ENCODE peak calls at places on chromosome 7, in four cellular contexts. P is A549, J is HL-60, S is HCT116. T is an unnamed sample.

GRCh38 chr7:23852135-23852534 is 142.1 kb downstream of the STK31 start:
- DNase-seq in P (no peak), J (no peak), S (no peak), T (no peak)

GRCh38 chr7:85927226-85927625 is 716.5 kb upstream of the GRM3 start:
- DNase-seq in P (no peak), J (no peak), S (no peak), T (no peak)

GRCh38 chr7:140416560-140416959 is 12.7 kb downstream of the RAB19 start:
- DNase-seq in P (no peak), J (no peak), S (no peak), T (no peak)

GRCh38 chr7:24926623-24927539 is 53.1 kb downstream of the OSBPL3 start:
- DNase-seq in P (no peak), J (no peak), S (no peak), T (no peak)

GRCh38 chr7:66206116-66206908 is 1.2 kb downstream of the TPST1 start:
- DNase-seq in P (no peak), J (no peak), S (no peak), T (no peak)

GRCh38 chr7:109456116-109456515 is 886.4 kb downstream of the DNAJB9 start:
- DNase-seq in P (no peak), J (no peak), S (no peak), T (no peak)

GRCh38 chr7:103344453-103345149 is at the start of gene DNAJC2:
- DNase-seq in P (peak; percentile 91), J (peak; percentile 92), S (peak; percentile 90), T (peak; percentile 91)

GRCh38 chr7:129499915-129500463 is 2.3 kb upstream of the SMKR1 start:
- DNase-seq in P (no peak), J (no peak), S (no peak), T (no peak)

GRCh38 chr7:152760384-152761115 is 998 bp downstream of the ACTR3B start:
- DNase-seq in P (no peak), J (peak; percentile 19), S (no peak), T (no peak)

GRCh38 chr7:47067215-47067614 is 514.7 kb downstream of the TNS3 start:
- DNase-seq in P (no peak), J (no peak), S (no peak), T (no peak)

GRCh38 chr7:158263964-158264748 is 323.5 kb downstream of the PTPRN2 start:
- DNase-seq in P (no peak), J (no peak), S (no peak), T (no peak)

GRCh38 chr7:79287976-79288375 is 165.5 kb downstream of the MAGI2 start:
- DNase-seq in P (no peak), J (no peak), S (no peak), T (no peak)

GRCh38 chr7:95427914-95428516 is 6.8 kb downstream of the PON2 start:
- DNase-seq in P (no peak), J (no peak), S (no peak), T (no peak)

GRCh38 chr7:29281782-29282541 is 87.4 kb downstream of the CHN2 start:
- DNase-seq in P (no peak), J (no peak), S (no peak), T (no peak)
- TF ChIP-seq REST in P (no peak), J (no peak), S (no peak), T (no peak)

GRCh38 chr7:71652551-71652950 is 520.6 kb downstream of the GALNT17 start:
- DNase-seq in P (no peak), J (no peak), S (no peak), T (no peak)
- TF ChIP-seq REST in P (no peak), J (no peak), S (no peak), T (no peak)

DNA sequence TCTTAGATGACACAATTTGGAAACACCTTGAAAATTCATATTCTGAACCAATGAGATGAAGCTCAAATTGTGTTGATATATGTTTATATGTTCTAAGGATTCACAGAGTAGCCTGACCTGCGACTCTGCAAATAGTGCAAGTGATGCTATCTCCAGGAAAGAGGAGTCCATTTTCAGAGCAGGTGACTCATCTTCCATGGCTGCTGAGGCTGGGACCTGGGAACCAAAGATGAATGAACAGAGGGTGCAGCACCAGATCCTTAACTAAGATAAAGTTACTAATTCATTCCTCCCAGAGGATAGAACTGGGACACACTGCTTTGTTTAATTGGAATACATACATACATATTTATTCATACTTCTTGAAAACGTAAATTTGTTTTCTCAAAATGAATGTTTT is 240.6 kb upstream of the SEMA3C start:
- DNase-seq in P (peak; percentile 38), J (no peak), S (peak; percentile 13), T (no peak)
- TF ChIP-seq REST in P (no peak), J (no peak), S (no peak), T (no peak)

DNA sequence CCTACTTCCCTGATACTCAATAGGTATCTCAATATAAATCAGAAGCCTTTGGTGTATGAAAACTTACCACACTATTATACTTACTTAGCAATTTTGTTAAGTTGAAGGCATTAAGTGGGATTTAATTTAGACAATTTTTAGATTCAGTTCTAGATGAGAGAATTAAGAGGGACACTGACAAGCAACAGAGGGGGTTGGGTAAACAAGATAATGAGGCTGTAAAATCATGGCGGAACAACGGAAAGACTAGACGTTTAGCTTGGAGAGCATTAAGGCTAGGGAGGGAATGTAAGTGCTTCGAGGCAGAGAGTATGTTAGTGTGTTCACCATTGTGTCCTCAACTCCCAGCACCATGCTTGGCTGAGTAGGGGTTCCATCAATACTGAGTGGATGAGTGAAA is 71.3 kb downstream of the DENND11 start:
- DNase-seq in P (no peak), J (no peak), S (no peak), T (no peak)
- TF ChIP-seq REST in P (no peak), J (no peak), S (no peak), T (no peak)

GRCh38 chr7:15557686-15558085 is 4.1 kb downstream of the AGMO start:
- DNase-seq in P (no peak), J (no peak), S (no peak), T (no peak)

GRCh38 chr7:15566476-15566875 is 4.7 kb upstream of the AGMO start:
- DNase-seq in P (no peak), J (no peak), S (no peak), T (no peak)

GRCh38 chr7:15558747-15559146 is 3.1 kb downstream of the AGMO start:
- DNase-seq in P (no peak), J (no peak), S (no peak), T (no peak)

GRCh38 chr7:15560968-15561367 is 847 bp downstream of the AGMO start:
- DNase-seq in P (no peak), J (no peak), S (no peak), T (no peak)

DNA sequence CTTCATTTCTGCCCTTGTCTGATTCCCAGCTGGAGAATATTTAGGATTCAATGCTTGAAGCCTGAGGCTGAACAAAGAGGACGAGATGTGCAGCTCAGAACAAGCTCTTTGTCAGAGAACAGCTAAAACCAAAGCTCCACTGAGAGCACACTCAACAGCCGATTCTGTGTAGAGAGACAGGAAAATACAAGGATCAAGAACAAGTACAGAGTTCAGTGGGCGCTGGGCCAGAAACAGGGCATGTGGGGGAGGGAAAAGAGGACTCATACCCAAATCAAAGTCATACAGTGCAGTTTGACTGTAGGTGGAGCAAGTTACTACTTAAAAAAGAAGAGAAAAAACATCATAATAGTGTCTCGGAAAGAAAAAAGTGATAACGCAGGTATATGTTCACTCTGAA is at the start of gene AGMO:
- DNase-seq in P (no peak), J (no peak), S (no peak), T (no peak)
- TF ChIP-seq REST in P (no peak), J (no peak), S (no peak), T (no peak)

DNA sequence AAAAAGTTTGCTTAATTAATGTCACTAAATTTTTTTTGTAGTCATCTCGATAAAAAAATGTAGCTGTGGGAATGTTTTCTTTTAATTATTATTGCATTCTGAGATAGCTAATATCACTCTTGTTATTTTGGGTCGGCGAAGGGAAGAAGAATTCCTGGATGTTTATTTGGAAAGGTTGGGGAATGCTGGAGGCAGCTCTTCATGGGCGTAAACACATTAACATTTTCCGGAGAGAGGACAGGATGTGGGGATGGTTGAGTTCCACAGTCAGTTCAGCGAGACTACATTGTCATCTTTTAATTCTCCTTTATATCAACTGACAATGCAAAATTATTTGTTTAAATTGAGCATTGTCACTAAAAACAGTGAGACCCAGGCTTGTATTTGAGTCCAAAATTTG is 72.5 kb downstream of the RAMP3 start:
- DNase-seq in P (no peak), J (no peak), S (no peak), T (no peak)
- TF ChIP-seq REST in P (no peak), J (no peak), S (no peak), T (no peak)

GRCh38 chr7:133977409-133978274 is 149.5 kb upstream of the LRGUK start:
- DNase-seq in P (no peak), J (no peak), S (no peak), T (no peak)

GRCh38 chr7:133975130-133975529 is 152.0 kb upstream of the LRGUK start:
- DNase-seq in P (no peak), J (no peak), S (no peak), T (no peak)

GRCh38 chr7:133980794-133981193 is 146.3 kb upstream of the LRGUK start:
- DNase-seq in P (no peak), J (no peak), S (no peak), T (no peak)

GRCh38 chr7:133976140-133976539 is 151.0 kb upstream of the LRGUK start:
- DNase-seq in P (no peak), J (no peak), S (no peak), T (no peak)

GRCh38 chr7:133978502-133979295 is 148.4 kb upstream of the LRGUK start:
- DNase-seq in P (no peak), J (no peak), S (no peak), T (no peak)
- TF ChIP-seq REST in P (no peak), J (no peak), S (no peak), T (no peak)

DNA sequence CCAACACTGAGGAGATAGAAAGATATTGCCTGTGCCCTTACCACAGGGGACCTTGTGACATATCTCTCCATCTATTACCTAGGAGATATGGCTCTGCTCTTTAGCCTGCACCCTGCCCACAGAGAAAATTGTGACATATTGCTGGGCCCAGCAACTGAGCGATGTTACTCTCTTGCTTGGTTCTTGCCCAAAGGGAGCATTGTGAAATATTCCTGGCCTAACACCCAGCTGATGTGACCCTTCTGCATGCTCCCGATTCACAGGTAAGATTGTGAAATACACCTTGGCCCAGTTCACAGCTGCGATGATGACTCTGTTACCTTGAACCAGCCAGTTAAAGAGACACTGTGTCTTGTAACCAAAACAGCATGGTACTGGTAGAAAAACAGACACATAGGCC is 37.2 kb upstream of the ZNF107 start:
- DNase-seq in P (no peak), J (no peak), S (no peak), T (no peak)
- TF ChIP-seq REST in P (no peak), J (no peak), S (no peak), T (no peak)